ENCODE peak calls at places on chromosomes 2 and 18, in six cellular contexts. U is cerebellum; Z is stimulated activated CD8-positive, alpha-beta memory T cell treated with anti-CD3 and anti-CD28 coated beads, Interleukin-7, amount 100 ng/mL, for 1 hour; Q is activated effector memory CD4-positive, alpha-beta T cell treated with anti-CD3 and anti-CD28 coated beads, Interleukin-2, amount 50 U/mL, for 16 hours; O is HS-5; K is GM23248. V is an unnamed sample.

GRCh38 chr2:173654896-173655265 is 300.2 kb downstream of the CDCA7 start:
- DNase-seq in U (no peak), Z (no peak), Q (no peak), O (no peak), K (no peak), V (no peak)

GRCh38 chr18:48547456-48548403 is 8.9 kb downstream of the CTIF start:
- DNase-seq in U (no peak), Z (no peak), Q (peak), O (no peak), K (peak), V (peak)

GRCh38 chr2:26519396-26519991 is 41.6 kb upstream of the OTOF start:
- DNase-seq in U (no peak), Z (no peak), Q (no peak), O (no peak), K (no peak), V (no peak)

GRCh38 chr2:29290293-29291052 is 175.3 kb downstream of the CLIP4 start:
- DNase-seq in U (no peak), Z (no peak), Q (no peak), O (no peak), K (no peak), V (no peak)

GRCh38 chr2:190334479-190335224 is 8.7 kb upstream of the INPP1 start:
- DNase-seq in U (no peak), Z (no peak), Q (no peak), O (no peak), K (no peak), V (no peak)

GRCh38 chr2:112916145-112916571 is 5.2 kb downstream of the IL37 start:
- DNase-seq in U (no peak), Z (no peak), Q (no peak), O (no peak), K (no peak), V (no peak)

GRCh38 chr2:240579771-240580614 is 6.5 kb upstream of the CAPN10 start:
- DNase-seq in U (no peak), Z (no peak), Q (peak), O (peak), K (peak), V (no peak)

GRCh38 chr2:202096736-202097135 is 23.7 kb downstream of the KIAA2012 start:
- DNase-seq in U (no peak), Z (no peak), Q (no peak), O (peak), K (peak), V (no peak)

GRCh38 chr18:48947583-48947982 is 3.2 kb downstream of the SMAD7 start:
- DNase-seq in U (no peak), Z (no peak), Q (no peak), O (no peak), K (peak), V (no peak)

GRCh38 chr18:23706971-23707640 is 17.9 kb downstream of the LAMA3 start:
- DNase-seq in U (no peak), Z (no peak), Q (no peak), O (no peak), K (no peak), V (no peak)

GRCh38 chr2:73985318-73986084 is 791 bp downstream of the TET3 start:
- DNase-seq in U (no peak), Z (no peak), Q (peak), O (no peak), K (peak), V (no peak)

GRCh38 chr2:138223321-138223720 is 259.0 kb downstream of the HNMT start:
- DNase-seq in U (no peak), Z (no peak), Q (no peak), O (peak), K (no peak), V (no peak)

GRCh38 chr2:61789807-61790602 is 63.9 kb downstream of the FAM161A start:
- DNase-seq in U (no peak), Z (no peak), Q (no peak), O (no peak), K (no peak), V (no peak)

GRCh38 chr2:169513926-169514325 is 4.4 kb downstream of the KLHL41 start:
- DNase-seq in U (no peak), Z (no peak), Q (no peak), O (no peak), K (no peak), V (no peak)

GRCh38 chr2:217805679-217806479 is 196.9 kb downstream of the TNS1 start:
- DNase-seq in U (no peak), Z (no peak), Q (no peak), O (no peak), K (no peak), V (no peak)

GRCh38 chr2:208783184-208783583 is 376.6 kb downstream of the PTH2R start:
- DNase-seq in U (no peak), Z (no peak), Q (no peak), O (no peak), K (no peak), V (no peak)

GRCh38 chr2:67825476-67825875 is 237.3 kb downstream of the C1D start:
- DNase-seq in U (no peak), Z (no peak), Q (no peak), O (no peak), K (peak), V (no peak)

GRCh38 chr2:188701836-188702235 is 272.3 kb upstream of the COL3A1 start:
- DNase-seq in U (no peak), Z (no peak), Q (no peak), O (peak), K (peak), V (peak)

GRCh38 chr2:109260886-109261700 is 132.1 kb downstream of the SH3RF3 start:
- DNase-seq in U (peak), Z (no peak), Q (peak), O (no peak), K (peak), V (no peak)

GRCh38 chr2:190404487-190404886 is 3.7 kb upstream of the MFSD6 start:
- DNase-seq in U (no peak), Z (no peak), Q (no peak), O (peak), K (peak), V (peak)

V was measured in AG04449.